ENCODE peak calls at places on chromosomes 11 and 22, in five cellular contexts. R is ovary, N is colonic mucosa, O is cardiac muscle cell, G is PC-9. F is an unnamed sample.

GRCh38 chr22:47384977-47385376 is 622.5 kb downstream of the TBC1D22A start:
- DNase-seq in O (no peak), R (no peak), G (no peak), N (no peak), F (no peak)

GRCh38 chr11:2289859-2290258 is 11.9 kb downstream of the C11orf21 start:
- DNase-seq in R (no peak), G (no peak), N (no peak), O (no peak), F (no peak)

GRCh38 chr11:121692236-121692635 is 239.5 kb upstream of the SORL1-AS1 start:
- DNase-seq in N (no peak), R (no peak), G (no peak), O (no peak), F (no peak)

GRCh38 chr11:44614281-44614680 is 48.8 kb downstream of the CD82 start:
- DNase-seq in R (no peak), G (no peak), O (no peak), N (no peak), F (no peak)

GRCh38 chr11:75982309-75982708 is 167.3 kb downstream of the UVRAG start:
- DNase-seq in G (no peak), O (no peak), N (no peak), R (no peak), F (no peak)

GRCh38 chr11:11022126-11022730 is 164.4 kb upstream of the ZBED5 start:
- DNase-seq in O (peak), R (no peak), N (peak), G (no peak), F (no peak)

GRCh38 chr22:26744892-26745808 is 87.8 kb downstream of the MIAT start:
- DNase-seq in R (no peak), G (no peak), N (no peak), O (no peak), F (no peak)

GRCh38 chr11:113505541-113506375 is 30.6 kb upstream of the DRD2 start:
- DNase-seq in N (no peak), O (no peak), G (no peak), R (no peak), F (no peak)

GRCh38 chr11:15006139-15006759 is 34.1 kb upstream of the CALCA start:
- DNase-seq in G (no peak), N (no peak), O (peak), R (no peak), F (peak)

GRCh38 chr11:16763746-16764145 is 25.3 kb downstream of the C11orf58 start:
- DNase-seq in G (no peak), N (no peak), R (no peak), O (no peak), F (no peak)

GRCh38 chr22:24156146-24156914 is 25.0 kb upstream of the SUSD2 start:
- DNase-seq in N (peak), R (peak), O (peak), G (peak), F (no peak)

GRCh38 chr11:14644396-14645246 is 1.0 kb downstream of the PDE3B start:
- DNase-seq in R (peak), O (peak), N (peak), G (no peak), F (no peak)

GRCh38 chr11:105767945-105768344 is 158.1 kb downstream of the GRIA4 start:
- DNase-seq in N (no peak), O (no peak), G (no peak), R (no peak), F (no peak)

GRCh38 chr11:20010106-20010860 is 150.0 kb downstream of the DBX1 start:
- DNase-seq in N (no peak), R (no peak), O (no peak), G (no peak), F (no peak)

GRCh38 chr22:45082795-45083194 is 73.0 kb upstream of the PHF21B start:
- DNase-seq in N (no peak), R (no peak), O (no peak), G (no peak), F (no peak)

GRCh38 chr11:126739499-126740145 is 260.9 kb downstream of the KIRREL3 start:
- DNase-seq in N (no peak), R (no peak), G (no peak), O (no peak), F (no peak)

GRCh38 chr22:21443057-21443734 is 24.0 kb upstream of the TMEM191C start:
- DNase-seq in R (peak), G (no peak), O (no peak), N (no peak), F (no peak)

GRCh38 chr11:44601471-44602370 is 36.3 kb downstream of the CD82 start:
- DNase-seq in R (no peak), G (peak), N (peak), O (no peak), F (no peak)

GRCh38 chr22:20425821-20426615 is 11.6 kb downstream of the SCARF2 start:
- DNase-seq in N (no peak), R (no peak), O (no peak), G (no peak), F (no peak)

GRCh38 chr11:86473991-86474833 is 99.5 kb downstream of the CCDC81 start:
- DNase-seq in G (no peak), N (no peak), O (no peak), R (no peak), F (no peak)

GRCh38 chr22:33082221-33082620 is 24.0 kb upstream of the SYN3 start:
- DNase-seq in O (no peak), N (no peak), G (no peak), R (no peak), F (no peak)

GRCh38 chr11:27055065-27055682 is 14.6 kb downstream of the BBOX1 start:
- DNase-seq in N (no peak), R (no peak), G (peak), O (peak), F (no peak)

GRCh38 chr22:37930270-37930951 is 23.0 kb downstream of the C22orf23 start:
- DNase-seq in N (no peak), O (no peak), R (no peak), G (no peak), F (no peak)

GRCh38 chr22:30598986-30599385 is 7.3 kb upstream of the PES1 start:
- DNase-seq in O (no peak), G (no peak), N (no peak), R (no peak), F (no peak)

GRCh38 chr22:35443338-35443737 is 43.4 kb downstream of the MCM5 start:
- DNase-seq in N (no peak), O (no peak), G (no peak), R (no peak), F (no peak)

GRCh38 chr11:95338430-95338991 is 107.5 kb upstream of the SESN3 start:
- DNase-seq in R (peak), O (peak), G (no peak), N (peak), F (peak)

GRCh38 chr11:102513869-102514268 is 16.7 kb downstream of the MMP7 start:
- DNase-seq in O (no peak), G (no peak), R (no peak), N (peak), F (peak)

GRCh38 chr22:23383491-23384450 is 196.3 kb downstream of the IGLL1 start:
- DNase-seq in O (peak), R (peak), G (no peak), N (no peak), F (no peak)

GRCh38 chr11:103648670-103649400 is 387.6 kb upstream of the DDI1 start:
- DNase-seq in N (no peak), O (no peak), R (no peak), G (no peak), F (no peak)

GRCh38 chr11:27420722-27421572 is 51.6 kb downstream of the LGR4 start:
- DNase-seq in R (no peak), N (no peak), O (no peak), G (no peak), F (no peak)

GRCh38 chr11:94849836-94850235 is 81.7 kb downstream of the AMOTL1 start:
- DNase-seq in N (no peak), O (no peak), G (no peak), R (peak), F (no peak)

GRCh38 chr22:30333707-30334087 is 7.0 kb upstream of the TBC1D10A start:
- DNase-seq in G (no peak), N (no peak), R (no peak), O (no peak), F (no peak)

GRCh38 chr11:107655607-107656006 is 56.2 kb downstream of the SLN start:
- DNase-seq in R (no peak), O (no peak), G (no peak), N (no peak), F (no peak)

GRCh38 chr11:12524865-12525264 is 147.5 kb downstream of the PARVA start:
- DNase-seq in N (no peak), G (no peak), O (no peak), R (no peak), F (no peak)

GRCh38 chr11:111714522-111714921 is 51.7 kb downstream of the PPP2R1B start:
- DNase-seq in O (no peak), N (no peak), R (no peak), G (no peak), F (no peak)

GRCh38 chr11:95520765-95521542 is 268.6 kb downstream of the FAM76B start:
- DNase-seq in N (no peak), G (no peak), R (no peak), O (no peak), F (no peak)

GRCh38 chr22:36577019-36577418 is 48.1 kb upstream of the EIF3D start:
- DNase-seq in R (no peak), O (no peak), N (no peak), G (peak), F (no peak)

GRCh38 chr11:71284525-71285092 is 32.2 kb upstream of the SHANK2 start:
- DNase-seq in O (no peak), N (peak), R (no peak), G (peak), F (no peak)

GRCh38 chr11:74697722-74698121 is 33.5 kb downstream of the CHRDL2 start:
- DNase-seq in N (no peak), R (no peak), O (no peak), G (no peak), F (no peak)

GRCh38 chr11:74699615-74700396 is 31.4 kb downstream of the CHRDL2 start:
- DNase-seq in N (no peak), R (no peak), G (no peak), O (no peak), F (no peak)

GRCh38 chr11:74703211-74703610 is 28.0 kb downstream of the CHRDL2 start:
- DNase-seq in O (no peak), R (no peak), N (no peak), G (no peak), F (no peak)

GRCh38 chr11:74702383-74703007 is 28.7 kb downstream of the CHRDL2 start:
- DNase-seq in G (peak), N (peak), O (peak), R (peak), F (peak)

GRCh38 chr11:74701351-74701750 is 29.9 kb downstream of the CHRDL2 start:
- DNase-seq in N (no peak), R (no peak), O (no peak), G (no peak), F (no peak)
- TF ChIP-seq CTCF in N (no peak), R (no peak), O (peak), G (no peak), F (peak)

GRCh38 chr22:50169774-50170341 is 673 bp upstream of the PANX2 start:
- DNase-seq in O (peak), G (peak), R (peak), N (no peak), F (no peak)
- H3K4me3 ChIP-seq in O (peak), G (peak), R (peak), N (peak), F (peak)

DNA sequence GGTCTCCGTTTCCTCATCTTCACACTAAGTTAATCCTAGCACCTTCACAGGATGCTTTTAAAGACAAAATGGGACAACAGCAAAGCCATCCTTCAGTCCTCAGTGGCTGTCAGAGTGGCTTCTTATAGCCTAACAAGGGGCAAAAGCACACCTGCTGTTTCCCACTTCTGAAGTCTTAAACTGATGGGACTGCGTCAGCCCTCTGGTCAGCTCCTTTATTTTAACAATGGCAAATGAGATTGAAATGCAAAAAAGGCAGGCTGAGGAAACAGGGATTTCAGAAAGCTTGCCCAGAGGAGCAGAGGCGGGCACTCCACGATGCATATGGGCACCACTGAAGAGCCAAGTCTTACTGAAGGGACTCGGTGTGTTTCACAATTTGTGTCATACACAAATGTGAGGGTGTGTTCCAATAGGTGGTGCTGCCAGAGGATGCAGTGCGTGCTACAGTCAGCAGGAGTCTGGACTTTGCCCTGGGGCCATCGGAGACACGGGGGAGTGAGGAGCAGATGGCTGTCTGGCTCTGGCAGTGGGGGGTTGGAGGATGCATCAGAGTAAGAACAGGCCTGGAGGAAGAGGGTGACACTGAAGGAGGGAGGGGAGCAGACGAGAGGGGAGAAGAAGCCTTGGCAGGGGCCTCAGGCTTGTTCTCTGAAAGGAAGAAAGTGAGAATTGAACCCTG is 47.3 kb downstream of the TENM4 start:
- DNase-seq in N (no peak), O (no peak), R (no peak), G (no peak), F (no peak)
- TF ChIP-seq CTCF in N (no peak), O (no peak), R (no peak), G (no peak), F (no peak)

DNA sequence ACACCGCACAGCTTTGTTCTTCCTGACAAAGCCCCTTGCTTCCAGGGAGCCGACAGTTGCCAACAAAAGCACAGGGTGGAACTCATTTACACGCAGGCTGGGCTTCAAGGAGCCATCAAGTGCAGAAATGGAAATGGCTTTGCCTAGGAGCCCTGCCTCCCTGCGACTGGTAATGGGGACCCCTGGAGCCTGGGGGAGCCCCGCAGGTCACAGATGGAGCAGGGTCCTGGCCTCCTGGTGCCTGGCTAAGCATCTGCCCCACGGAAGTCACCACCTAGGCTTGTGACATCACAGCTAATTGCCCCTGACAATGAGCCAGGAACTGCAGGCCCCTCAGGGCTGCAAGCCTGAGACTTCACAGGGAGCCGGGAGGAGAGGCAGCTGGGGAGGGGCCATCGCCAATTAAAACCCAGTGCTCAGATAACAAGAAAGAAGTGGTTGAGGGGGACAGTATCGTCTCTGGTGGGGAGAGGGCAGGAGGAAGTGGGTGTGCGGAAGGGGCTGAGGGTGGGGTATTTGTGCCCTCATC is 66.8 kb downstream of the NFAM1 start:
- DNase-seq in R (peak), N (no peak), O (peak), G (no peak), F (no peak)
- H3K4me3 ChIP-seq in R (no peak), N (no peak), O (no peak), G (no peak), F (no peak)

F was measured in LNCaP clone FGC.